ENCODE peak calls at places on chromosomes 11 and 22, in five cellular contexts. One of them, this sample, is unnamed.

GRCh38 chr11:107929611-107930200 is 1.5 kb downstream of the RAB39A start:
- DNase-seq in neural crest cell: no peak
- DNase-seq in H54: no peak
- DNase-seq in MV-4-11: peak; percentile 23
- DNase-seq in adrenal gland: no peak
- DNase-seq in this sample: no peak

GRCh38 chr11:6850526-6850925 is 5.0 kb downstream of the OR10A5 start:
- DNase-seq in neural crest cell: no peak
- DNase-seq in H54: no peak
- DNase-seq in MV-4-11: peak; percentile 44
- DNase-seq in adrenal gland: no peak
- DNase-seq in this sample: no peak

GRCh38 chr22:42277988-42278776 is 7.7 kb upstream of the TCF20 start:
- DNase-seq in neural crest cell: no peak
- DNase-seq in H54: no peak
- DNase-seq in MV-4-11: peak; percentile 60
- DNase-seq in adrenal gland: no peak
- DNase-seq in this sample: no peak

GRCh38 chr22:40067639-40068038 is 72.9 kb downstream of the FAM83F start:
- DNase-seq in neural crest cell: no peak
- DNase-seq in H54: no peak
- DNase-seq in MV-4-11: no peak
- DNase-seq in adrenal gland: no peak
- DNase-seq in this sample: no peak

GRCh38 chr11:124892750-124893454 is 4.8 kb downstream of the ROBO4 start:
- DNase-seq in neural crest cell: no peak
- DNase-seq in H54: no peak
- DNase-seq in MV-4-11: no peak
- DNase-seq in adrenal gland: no peak
- DNase-seq in this sample: no peak

GRCh38 chr11:2318707-2319106 is 16.9 kb downstream of the TSPAN32 start:
- DNase-seq in neural crest cell: no peak
- DNase-seq in H54: no peak
- DNase-seq in MV-4-11: no peak
- DNase-seq in adrenal gland: no peak
- DNase-seq in this sample: no peak

GRCh38 chr11:130908061-130908460 is 8.2 kb downstream of the SNX19 start:
- DNase-seq in neural crest cell: no peak
- DNase-seq in H54: no peak
- DNase-seq in MV-4-11: no peak
- DNase-seq in adrenal gland: no peak
- DNase-seq in this sample: no peak

GRCh38 chr11:130609121-130610035 is 160.9 kb downstream of the ADAMTS15 start:
- DNase-seq in neural crest cell: no peak
- DNase-seq in H54: no peak
- DNase-seq in MV-4-11: peak; percentile 18
- DNase-seq in adrenal gland: peak; percentile 70
- DNase-seq in this sample: peak; percentile 71

GRCh38 chr11:111403021-111403725 is 24.1 kb upstream of the POU2AF1 start:
- DNase-seq in neural crest cell: no peak
- DNase-seq in H54: no peak
- DNase-seq in MV-4-11: no peak
- DNase-seq in adrenal gland: no peak
- DNase-seq in this sample: no peak

GRCh38 chr11:126265801-126266200 is 2.9 kb downstream of the SRPRA start:
- DNase-seq in neural crest cell: no peak
- DNase-seq in H54: no peak
- DNase-seq in MV-4-11: no peak
- DNase-seq in adrenal gland: no peak
- DNase-seq in this sample: no peak

GRCh38 chr11:1307998-1308744 is 1.3 kb downstream of the TOLLIP start:
- DNase-seq in neural crest cell: no peak
- DNase-seq in H54: no peak
- DNase-seq in MV-4-11: no peak
- DNase-seq in adrenal gland: no peak
- DNase-seq in this sample: no peak

GRCh38 chr11:128215238-128215882 is 372.0 kb downstream of the ETS1 start:
- DNase-seq in neural crest cell: no peak
- DNase-seq in H54: no peak
- DNase-seq in MV-4-11: no peak
- DNase-seq in adrenal gland: no peak
- DNase-seq in this sample: no peak

GRCh38 chr11:95566151-95566670 is 223.4 kb downstream of the FAM76B start:
- DNase-seq in neural crest cell: no peak
- DNase-seq in H54: no peak
- DNase-seq in MV-4-11: no peak
- DNase-seq in adrenal gland: no peak
- DNase-seq in this sample: no peak

GRCh38 chr22:27835446-27835845 is 33.9 kb upstream of the MN1 start:
- DNase-seq in neural crest cell: no peak
- DNase-seq in H54: no peak
- DNase-seq in MV-4-11: no peak
- DNase-seq in adrenal gland: no peak
- DNase-seq in this sample: no peak

GRCh38 chr11:65435330-65435931 is 12.8 kb downstream of the NEAT1 start:
- DNase-seq in neural crest cell: no peak
- DNase-seq in H54: no peak
- DNase-seq in MV-4-11: no peak
- DNase-seq in adrenal gland: peak; percentile 43
- DNase-seq in this sample: no peak

GRCh38 chr11:12756867-12757266 is 82.6 kb downstream of the TEAD1 start:
- DNase-seq in neural crest cell: no peak
- DNase-seq in H54: no peak
- DNase-seq in MV-4-11: no peak
- DNase-seq in adrenal gland: no peak
- DNase-seq in this sample: no peak

GRCh38 chr22:49969751-49970527 is 9.4 kb downstream of the PIM3 start:
- DNase-seq in neural crest cell: peak; percentile 1
- DNase-seq in H54: no peak
- DNase-seq in MV-4-11: no peak
- DNase-seq in adrenal gland: peak; percentile 25
- DNase-seq in this sample: peak; percentile 41

GRCh38 chr11:19349340-19350025 is 108.7 kb upstream of the E2F8 start:
- DNase-seq in neural crest cell: no peak
- DNase-seq in H54: no peak
- DNase-seq in MV-4-11: no peak
- DNase-seq in adrenal gland: no peak
- DNase-seq in this sample: no peak

GRCh38 chr11:58739725-58740430 is 8.1 kb upstream of the GLYAT start:
- DNase-seq in neural crest cell: no peak
- DNase-seq in H54: no peak
- DNase-seq in MV-4-11: no peak
- DNase-seq in adrenal gland: no peak
- DNase-seq in this sample: no peak

GRCh38 chr22:23113067-23113846 is 28.5 kb downstream of the RSPH14 start:
- DNase-seq in neural crest cell: no peak
- DNase-seq in H54: no peak
- DNase-seq in MV-4-11: no peak
- DNase-seq in adrenal gland: no peak
- DNase-seq in this sample: no peak

GRCh38 chr22:28873183-28873964 is 10.0 kb upstream of the ZNRF3 start:
- DNase-seq in neural crest cell: no peak
- DNase-seq in H54: no peak
- DNase-seq in MV-4-11: peak; percentile 60
- DNase-seq in adrenal gland: no peak
- DNase-seq in this sample: no peak

GRCh38 chr22:37126383-37126782 is 16.9 kb upstream of the TMPRSS6 start:
- DNase-seq in neural crest cell: no peak
- DNase-seq in H54: no peak
- DNase-seq in MV-4-11: no peak
- DNase-seq in adrenal gland: no peak
- DNase-seq in this sample: no peak

GRCh38 chr22:44919691-44920090 is 90.1 kb downstream of the PHF21B start:
- DNase-seq in neural crest cell: no peak
- DNase-seq in H54: no peak
- DNase-seq in MV-4-11: no peak
- DNase-seq in adrenal gland: peak; percentile 3
- DNase-seq in this sample: peak; percentile 1

GRCh38 chr11:121656333-121657090 is 203.7 kb upstream of the SORL1-AS1 start:
- DNase-seq in neural crest cell: peak; percentile 9
- DNase-seq in H54: no peak
- DNase-seq in MV-4-11: no peak
- DNase-seq in adrenal gland: peak; percentile 16
- DNase-seq in this sample: no peak

GRCh38 chr11:20388096-20389055 is 860 bp downstream of the PRMT3 start:
- DNase-seq in neural crest cell: no peak
- DNase-seq in H54: no peak
- DNase-seq in MV-4-11: peak; percentile 4
- DNase-seq in adrenal gland: no peak
- DNase-seq in this sample: no peak

GRCh38 chr22:22687638-22688500 is 43.5 kb downstream of the GGTLC2 start:
- DNase-seq in neural crest cell: peak; percentile 24
- DNase-seq in H54: peak; percentile 14
- DNase-seq in MV-4-11: peak; percentile 47
- DNase-seq in adrenal gland: peak; percentile 62
- DNase-seq in this sample: no peak

GRCh38 chr11:7204778-7205177 is 46.9 kb upstream of the SYT9 start:
- DNase-seq in neural crest cell: no peak
- DNase-seq in H54: no peak
- DNase-seq in MV-4-11: no peak
- DNase-seq in adrenal gland: no peak
- DNase-seq in this sample: no peak

GRCh38 chr11:35367491-35367890 is 51.9 kb downstream of the SLC1A2 start:
- DNase-seq in neural crest cell: no peak
- DNase-seq in H54: no peak
- DNase-seq in MV-4-11: no peak
- DNase-seq in adrenal gland: peak; percentile 70
- DNase-seq in this sample: no peak

GRCh38 chr11:62542111-62542745 is 4.4 kb downstream of the AHNAK start:
- DNase-seq in neural crest cell: no peak
- DNase-seq in H54: no peak
- DNase-seq in MV-4-11: no peak
- DNase-seq in adrenal gland: no peak
- DNase-seq in this sample: peak; percentile 86